ENCODE peak calls at places on chromosomes 2 and 18, in four cellular contexts. One of them, this sample, is unnamed.

GRCh38 chr18:22691988-22692710 is 241.0 kb upstream of the RBBP8 start:
- DNase-seq in GM23248: peak; percentile 95
- DNase-seq in HepG2: no peak
- DNase-seq in H9: no peak
- DNase-seq in this sample: no peak

GRCh38 chr2:36704475-36705150 is 8.1 kb downstream of the VIT start:
- DNase-seq in H9: no peak
- DNase-seq in GM23248: no peak
- DNase-seq in HepG2: no peak
- DNase-seq in this sample: no peak

GRCh38 chr18:37398248-37398920 is 167.2 kb downstream of the CELF4 start:
- DNase-seq in HepG2: no peak
- DNase-seq in GM23248: peak; percentile 61
- DNase-seq in H9: no peak
- DNase-seq in this sample: no peak

GRCh38 chr2:217795706-217796465 is 206.9 kb downstream of the TNS1 start:
- DNase-seq in H9: no peak
- DNase-seq in HepG2: no peak
- DNase-seq in GM23248: no peak
- DNase-seq in this sample: no peak

GRCh38 chr2:219459460-219460311 is 25.0 kb downstream of the SPEG start:
- DNase-seq in HepG2: peak; percentile 58
- DNase-seq in GM23248: peak; percentile 77
- DNase-seq in H9: peak; percentile 83
- DNase-seq in this sample: no peak

GRCh38 chr2:240477916-240478315 is 42.5 kb downstream of the GPC1 start:
- DNase-seq in HepG2: no peak
- DNase-seq in GM23248: no peak
- DNase-seq in H9: peak; percentile 26
- DNase-seq in this sample: no peak

GRCh38 chr2:215635788-215636139 is 199.9 kb upstream of the FN1 start:
- DNase-seq in GM23248: peak; percentile 54
- DNase-seq in H9: no peak
- DNase-seq in HepG2: peak; percentile 55
- DNase-seq in this sample: peak; percentile 15

GRCh38 chr2:86020984-86021383 is 84.7 kb downstream of the POLR1A start:
- DNase-seq in HepG2: no peak
- DNase-seq in H9: no peak
- DNase-seq in GM23248: peak; percentile 39
- DNase-seq in this sample: no peak

GRCh38 chr18:9290171-9290570 is 44.4 kb upstream of the TWSG1 start:
- DNase-seq in GM23248: no peak
- DNase-seq in H9: no peak
- DNase-seq in HepG2: no peak
- DNase-seq in this sample: no peak

GRCh38 chr2:189111063-189111715 is 68.4 kb downstream of the COL5A2 start:
- DNase-seq in H9: no peak
- DNase-seq in GM23248: no peak
- DNase-seq in HepG2: no peak
- DNase-seq in this sample: no peak

GRCh38 chr2:198414976-198415375 is 610.6 kb downstream of the PLCL1 start:
- DNase-seq in H9: no peak
- DNase-seq in HepG2: no peak
- DNase-seq in GM23248: no peak
- DNase-seq in this sample: no peak
- H4K20me1 ChIP-seq in H9: no peaks in the 10 kb centered on the region
- H4K20me1 ChIP-seq in HepG2: no peaks in the 10 kb centered on the region
- H4K20me1 ChIP-seq in GM23248: no peaks in the 10 kb centered on the region
- H4K20me1 ChIP-seq in this sample: no peaks in the 10 kb centered on the region

DNA sequence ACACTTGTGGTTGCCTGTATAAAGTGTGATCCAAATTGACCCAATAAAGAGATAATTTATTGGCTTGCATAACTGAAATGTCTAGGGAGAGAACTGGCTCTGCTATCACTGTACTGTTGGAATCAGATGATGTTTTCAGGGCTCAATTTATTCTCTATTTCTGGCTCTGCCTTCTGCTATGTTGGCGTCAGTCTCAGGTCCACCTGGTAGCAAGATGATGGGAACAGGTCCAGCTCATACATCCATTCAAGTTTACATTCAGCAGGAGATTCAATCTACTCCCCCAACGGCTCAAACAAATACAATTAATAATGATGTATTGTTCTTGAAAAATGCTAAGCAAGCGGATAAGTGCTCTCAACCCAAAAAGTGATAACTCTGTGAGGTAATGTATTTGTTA is 297.7 kb upstream of the SYT4 start:
- DNase-seq in GM23248: no peak
- DNase-seq in HepG2: no peak
- DNase-seq in H9: no peak
- DNase-seq in this sample: no peak
- H4K20me1 ChIP-seq in GM23248: no peaks in the 10 kb centered on the region
- H4K20me1 ChIP-seq in HepG2: no peaks in the 10 kb centered on the region
- H4K20me1 ChIP-seq in H9: no peaks in the 10 kb centered on the region
- H4K20me1 ChIP-seq in this sample: no peaks in the 10 kb centered on the region

GRCh38 chr2:9549420-9549819 is 6.2 kb downstream of the ADAM17 start:
- DNase-seq in H9: no peak
- DNase-seq in GM23248: no peak
- DNase-seq in HepG2: no peak
- DNase-seq in this sample: no peak
- H4K20me1 ChIP-seq in H9: no peaks in the 10 kb centered on the region
- H4K20me1 ChIP-seq in GM23248: peaks cover 8% of the 10 kb centered on the region
- H4K20me1 ChIP-seq in HepG2: peaks cover 3% of the 10 kb centered on the region
- H4K20me1 ChIP-seq in this sample: peaks cover 58% of the 10 kb centered on the region

GRCh38 chr2:128091691-128092050 is 671 bp downstream of the UGGT1 start:
- DNase-seq in GM23248: peak; percentile 68
- DNase-seq in HepG2: no peak
- DNase-seq in H9: no peak
- DNase-seq in this sample: no peak

GRCh38 chr2:128090909-128091690 is at the start of gene UGGT1:
- DNase-seq in GM23248: peak; percentile 98
- DNase-seq in HepG2: peak; percentile 97
- DNase-seq in H9: peak; percentile 98
- DNase-seq in this sample: peak; percentile 95

GRCh38 chr2:128093762-128094161 is 2.8 kb downstream of the UGGT1 start:
- DNase-seq in H9: no peak
- DNase-seq in GM23248: no peak
- DNase-seq in HepG2: no peak
- DNase-seq in this sample: no peak

GRCh38 chr2:128090575-128090908 is 458 bp upstream of the UGGT1 start:
- DNase-seq in H9: no peak
- DNase-seq in HepG2: no peak
- DNase-seq in GM23248: no peak
- DNase-seq in this sample: no peak

GRCh38 chr2:128092656-128093055 is 1.7 kb downstream of the UGGT1 start:
- DNase-seq in HepG2: no peak
- DNase-seq in H9: no peak
- DNase-seq in GM23248: no peak
- DNase-seq in this sample: no peak
- H4K20me1 ChIP-seq in HepG2: no peaks in the 10 kb centered on the region
- H4K20me1 ChIP-seq in H9: no peaks in the 10 kb centered on the region
- H4K20me1 ChIP-seq in GM23248: no peaks in the 10 kb centered on the region
- H4K20me1 ChIP-seq in this sample: peaks cover 4% of the 10 kb centered on the region

DNA sequence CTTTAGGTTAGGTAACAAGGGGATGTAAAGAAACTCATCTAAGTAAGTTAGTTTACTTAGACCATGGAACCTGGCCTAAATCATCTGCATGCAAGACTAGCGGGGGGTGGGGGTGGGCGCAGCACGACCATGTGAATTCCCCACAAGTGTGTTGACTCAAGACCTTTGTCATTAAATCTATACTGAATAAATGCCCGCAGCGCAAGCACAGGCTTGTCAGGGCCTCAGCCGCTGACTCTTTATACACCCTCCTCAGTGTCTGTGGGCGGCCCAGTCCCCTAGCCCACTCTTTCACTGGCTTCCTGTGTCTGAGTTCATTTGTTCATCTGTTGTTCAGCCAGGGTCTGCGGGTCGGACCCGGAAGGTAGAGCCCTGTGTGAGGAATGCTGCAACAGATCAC is 17.8 kb downstream of the MAP3K2 start:
- DNase-seq in H9: no peak
- DNase-seq in HepG2: no peak
- DNase-seq in GM23248: no peak
- DNase-seq in this sample: no peak
- H4K20me1 ChIP-seq in H9: no peaks in the 10 kb centered on the region
- H4K20me1 ChIP-seq in HepG2: peaks cover 23% of the 10 kb centered on the region
- H4K20me1 ChIP-seq in GM23248: no peaks in the 10 kb centered on the region
- H4K20me1 ChIP-seq in this sample: peaks cover 34% of the 10 kb centered on the region

GRCh38 chr2:9524291-9524690 is 31.3 kb downstream of the ADAM17 start:
- DNase-seq in HepG2: no peak
- DNase-seq in H9: no peak
- DNase-seq in GM23248: no peak
- DNase-seq in this sample: no peak
- H4K20me1 ChIP-seq in HepG2: no peaks in the 10 kb centered on the region
- H4K20me1 ChIP-seq in H9: no peaks in the 10 kb centered on the region
- H4K20me1 ChIP-seq in GM23248: no peaks in the 10 kb centered on the region
- H4K20me1 ChIP-seq in this sample: peaks cover 62% of the 10 kb centered on the region

GRCh38 chr18:55413474-55413873 is 174.5 kb downstream of the TCF4 start:
- DNase-seq in H9: no peak
- DNase-seq in HepG2: no peak
- DNase-seq in GM23248: peak; percentile 56
- DNase-seq in this sample: no peak
- H4K20me1 ChIP-seq in H9: no peaks in the 10 kb centered on the region
- H4K20me1 ChIP-seq in HepG2: no peaks in the 10 kb centered on the region
- H4K20me1 ChIP-seq in GM23248: no peaks in the 10 kb centered on the region
- H4K20me1 ChIP-seq in this sample: no peaks in the 10 kb centered on the region